ENCODE peak calls at places on chromosomes 5 and 9, in four cellular contexts. One of them, this sample, is unnamed.
A peak's percentile ranks its signal among the peaks of the same experiment; 100 is the strongest.

GRCh38 chr5:149833116-149833827 is 103.2 kb downstream of the PPARGC1B start:
- DNase-seq in left lung: no peak
- DNase-seq in GM23338: no peak
- DNase-seq in left ventricle myocardium inferior: no peak
- DNase-seq in this sample: no peak

GRCh38 chr5:56900395-56900794 is 9.0 kb upstream of the SETD9 start:
- DNase-seq in left lung: no peak
- DNase-seq in GM23338: no peak
- DNase-seq in left ventricle myocardium inferior: no peak
- DNase-seq in this sample: no peak

GRCh38 chr5:151570058-151570457 is 21.1 kb downstream of the FAT2 start:
- DNase-seq in GM23338: no peak
- DNase-seq in left ventricle myocardium inferior: no peak
- DNase-seq in left lung: no peak
- DNase-seq in this sample: no peak

GRCh38 chr9:91682806-91683205 is 259.2 kb upstream of the NFIL3 start:
- DNase-seq in left lung: no peak
- DNase-seq in GM23338: no peak
- DNase-seq in left ventricle myocardium inferior: no peak
- DNase-seq in this sample: no peak

GRCh38 chr5:131418846-131419245 is 155.0 kb downstream of the CDC42SE2 start:
- DNase-seq in left lung: no peak
- DNase-seq in left ventricle myocardium inferior: no peak
- DNase-seq in GM23338: no peak
- DNase-seq in this sample: no peak

GRCh38 chr5:16659536-16659935 is 42.7 kb upstream of the RETREG1 start:
- DNase-seq in GM23338: no peak
- DNase-seq in left lung: no peak
- DNase-seq in left ventricle myocardium inferior: no peak
- DNase-seq in this sample: no peak

GRCh38 chr9:21398955-21399489 is 9.9 kb upstream of the IFNA8 start:
- DNase-seq in GM23338: no peak
- DNase-seq in left lung: no peak
- DNase-seq in left ventricle myocardium inferior: no peak
- DNase-seq in this sample: no peak

GRCh38 chr9:16207161-16207560 is 654.3 kb downstream of the CCDC171 start:
- DNase-seq in left lung: no peak
- DNase-seq in GM23338: peak; percentile 23
- DNase-seq in left ventricle myocardium inferior: peak; percentile 50
- DNase-seq in this sample: peak; percentile 65

GRCh38 chr9:101574773-101575333 is 19.9 kb downstream of the PPP3R2 start:
- DNase-seq in left lung: no peak
- DNase-seq in left ventricle myocardium inferior: no peak
- DNase-seq in GM23338: no peak
- DNase-seq in this sample: no peak

GRCh38 chr9:99105152-99106043 is 485 bp downstream of the TGFBR1 start:
- DNase-seq in left ventricle myocardium inferior: peak; percentile 82
- DNase-seq in left lung: peak; percentile 89
- DNase-seq in GM23338: peak; percentile 62
- DNase-seq in this sample: peak; percentile 93

GRCh38 chr9:120289990-120290925 is 289.7 kb downstream of the CDK5RAP2 start:
- DNase-seq in left lung: no peak
- DNase-seq in GM23338: no peak
- DNase-seq in left ventricle myocardium inferior: no peak
- DNase-seq in this sample: no peak

GRCh38 chr9:19049872-19050636 is 827 bp downstream of the RRAGA start:
- DNase-seq in left lung: no peak
- DNase-seq in left ventricle myocardium inferior: no peak
- DNase-seq in GM23338: peak; percentile 54
- DNase-seq in this sample: no peak

GRCh38 chr9:9750719-9751118 is 862.1 kb downstream of the PTPRD start:
- DNase-seq in left ventricle myocardium inferior: no peak
- DNase-seq in GM23338: no peak
- DNase-seq in left lung: no peak
- DNase-seq in this sample: no peak

GRCh38 chr9:82645591-82645990 is 417.4 kb downstream of the RASEF start:
- DNase-seq in left lung: no peak
- DNase-seq in GM23338: no peak
- DNase-seq in left ventricle myocardium inferior: no peak
- DNase-seq in this sample: no peak

GRCh38 chr9:33461474-33461873 is 12.2 kb downstream of the NOL6 start:
- DNase-seq in left ventricle myocardium inferior: no peak
- DNase-seq in left lung: no peak
- DNase-seq in GM23338: no peak
- DNase-seq in this sample: no peak

GRCh38 chr5:83220331-83220730 is 143.0 kb downstream of the XRCC4 start:
- DNase-seq in left lung: no peak
- DNase-seq in left ventricle myocardium inferior: no peak
- DNase-seq in GM23338: peak; percentile 11
- DNase-seq in this sample: no peak

GRCh38 chr9:85142461-85143401 is 473.2 kb downstream of the NTRK2 start:
- DNase-seq in left ventricle myocardium inferior: peak; percentile 31
- DNase-seq in left lung: no peak
- DNase-seq in GM23338: peak; percentile 58
- DNase-seq in this sample: peak; percentile 64

GRCh38 chr5:77853353-77853907 is 77.3 kb upstream of the TBCA start:
- DNase-seq in GM23338: no peak
- DNase-seq in left lung: no peak
- DNase-seq in left ventricle myocardium inferior: no peak
- DNase-seq in this sample: no peak

GRCh38 chr5:143229426-143229895 is 174.0 kb downstream of the NR3C1 start:
- DNase-seq in left lung: no peak
- DNase-seq in GM23338: no peak
- DNase-seq in left ventricle myocardium inferior: no peak
- DNase-seq in this sample: no peak

GRCh38 chr9:38024036-38024681 is 44.9 kb downstream of the SHB start:
- DNase-seq in left ventricle myocardium inferior: no peak
- DNase-seq in GM23338: peak; percentile 62
- DNase-seq in left lung: peak; percentile 71
- DNase-seq in this sample: peak; percentile 76

GRCh38 chr5:124124711-124125229 is 612.8 kb downstream of the CSNK1G3 start:
- DNase-seq in left ventricle myocardium inferior: no peak
- DNase-seq in GM23338: no peak
- DNase-seq in left lung: no peak
- DNase-seq in this sample: no peak

GRCh38 chr9:130707225-130707976 is 13.8 kb downstream of the EXOSC2 start:
- DNase-seq in left lung: peak; percentile 53
- DNase-seq in left ventricle myocardium inferior: peak; percentile 38
- DNase-seq in GM23338: peak; percentile 90
- DNase-seq in this sample: peak; percentile 71

GRCh38 chr9:36798350-36799065 is 225.8 kb downstream of the MELK start:
- DNase-seq in left lung: no peak
- DNase-seq in GM23338: peak; percentile 33
- DNase-seq in left ventricle myocardium inferior: no peak
- DNase-seq in this sample: no peak

GRCh38 chr9:36808246-36808645 is 225.8 kb downstream of the PAX5 start:
- DNase-seq in GM23338: no peak
- DNase-seq in left ventricle myocardium inferior: no peak
- DNase-seq in left lung: no peak
- DNase-seq in this sample: no peak

GRCh38 chr9:36802171-36802920 is 229.7 kb downstream of the MELK start:
- DNase-seq in left ventricle myocardium inferior: no peak
- DNase-seq in GM23338: no peak
- DNase-seq in left lung: no peak
- DNase-seq in this sample: no peak

GRCh38 chr9:36803951-36804350 is 230.1 kb downstream of the PAX5 start:
- DNase-seq in GM23338: peak; percentile 19
- DNase-seq in left ventricle myocardium inferior: no peak
- DNase-seq in left lung: no peak
- DNase-seq in this sample: no peak
- H3K27ac ChIP-seq in GM23338: no peak overlapping the region
- H3K27ac ChIP-seq in left ventricle myocardium inferior: no peak overlapping the region
- H3K27ac ChIP-seq in left lung: no peak overlapping the region
- H3K27ac ChIP-seq in this sample: no peak overlapping the region

GRCh38 chr5:141041427-141041785 is 9.8 kb upstream of the PCDHB1 start:
- DNase-seq in left ventricle myocardium inferior: no peak
- DNase-seq in GM23338: no peak
- DNase-seq in left lung: no peak
- DNase-seq in this sample: no peak

GRCh38 chr5:141039517-141039916 is 11.7 kb upstream of the PCDHB1 start:
- DNase-seq in left lung: no peak
- DNase-seq in GM23338: peak; percentile 13
- DNase-seq in left ventricle myocardium inferior: no peak
- DNase-seq in this sample: no peak

GRCh38 chr5:141039061-141039460 is 12.1 kb upstream of the PCDHB1 start:
- DNase-seq in left ventricle myocardium inferior: no peak
- DNase-seq in left lung: no peak
- DNase-seq in GM23338: no peak
- DNase-seq in this sample: no peak

GRCh38 chr5:141040763-141041426 is 10.3 kb upstream of the PCDHB1 start:
- DNase-seq in left ventricle myocardium inferior: peak; percentile 88
- DNase-seq in left lung: peak; percentile 90
- DNase-seq in GM23338: peak; percentile 99
- DNase-seq in this sample: peak; percentile 87

GRCh38 chr5:141040093-141040762 is 10.9 kb upstream of the PCDHB1 start:
- DNase-seq in GM23338: peak; percentile 92
- DNase-seq in left ventricle myocardium inferior: peak; percentile 20
- DNase-seq in left lung: peak; percentile 39
- DNase-seq in this sample: no peak
- H3K4me3 ChIP-seq in GM23338: peak overlapping the region; percentile 63
- H3K4me3 ChIP-seq in left ventricle myocardium inferior: peak overlapping the region; percentile 53
- H3K4me3 ChIP-seq in left lung: peak overlapping the region; percentile 27
- H3K4me3 ChIP-seq in this sample: peak overlapping the region; percentile 17

GRCh38 chr9:108924436-108924835 is 9.5 kb downstream of the ELP1 start:
- DNase-seq in left ventricle myocardium inferior: no peak
- DNase-seq in GM23338: no peak
- DNase-seq in left lung: no peak
- DNase-seq in this sample: no peak
- H3K36me3 ChIP-seq in left ventricle myocardium inferior: peaks cover 99% of the 10 kb centered on the region
- H3K36me3 ChIP-seq in GM23338: peaks cover 31% of the 10 kb centered on the region
- H3K36me3 ChIP-seq in left lung: no peaks in the 10 kb centered on the region
- H3K36me3 ChIP-seq in this sample: peaks cover 99% of the 10 kb centered on the region

GRCh38 chr9:116605904-116606341 is 81.2 kb upstream of the TRIM32 start:
- DNase-seq in left ventricle myocardium inferior: peak; percentile 56
- DNase-seq in GM23338: peak; percentile 34
- DNase-seq in left lung: no peak
- DNase-seq in this sample: peak; percentile 30
- H3K27ac ChIP-seq in left ventricle myocardium inferior: peak overlapping the region; percentile 66
- H3K27ac ChIP-seq in GM23338: no peak overlapping the region
- H3K27ac ChIP-seq in left lung: no peak overlapping the region
- H3K27ac ChIP-seq in this sample: no peak overlapping the region

GRCh38 chr5:921456-921855 is 28.8 kb downstream of the TRIP13 start:
- DNase-seq in left ventricle myocardium inferior: no peak
- DNase-seq in GM23338: no peak
- DNase-seq in left lung: no peak
- DNase-seq in this sample: no peak

GRCh38 chr5:922745-923472 is 30.2 kb downstream of the TRIP13 start:
- DNase-seq in GM23338: no peak
- DNase-seq in left lung: no peak
- DNase-seq in left ventricle myocardium inferior: no peak
- DNase-seq in this sample: peak; percentile 9

GRCh38 chr5:919356-920000 is 26.8 kb downstream of the TRIP13 start:
- DNase-seq in left ventricle myocardium inferior: no peak
- DNase-seq in left lung: no peak
- DNase-seq in GM23338: no peak
- DNase-seq in this sample: no peak

GRCh38 chr5:922041-922744 is 29.5 kb downstream of the TRIP13 start:
- DNase-seq in left lung: no peak
- DNase-seq in left ventricle myocardium inferior: no peak
- DNase-seq in GM23338: no peak
- DNase-seq in this sample: no peak

GRCh38 chr5:920321-920720 is 27.6 kb downstream of the TRIP13 start:
- DNase-seq in GM23338: no peak
- DNase-seq in left ventricle myocardium inferior: no peak
- DNase-seq in left lung: no peak
- DNase-seq in this sample: no peak
- H3K4me3 ChIP-seq in GM23338: no peak overlapping the region
- H3K4me3 ChIP-seq in left ventricle myocardium inferior: no peak overlapping the region
- H3K4me3 ChIP-seq in left lung: no peak overlapping the region
- H3K4me3 ChIP-seq in this sample: no peak overlapping the region

DNA sequence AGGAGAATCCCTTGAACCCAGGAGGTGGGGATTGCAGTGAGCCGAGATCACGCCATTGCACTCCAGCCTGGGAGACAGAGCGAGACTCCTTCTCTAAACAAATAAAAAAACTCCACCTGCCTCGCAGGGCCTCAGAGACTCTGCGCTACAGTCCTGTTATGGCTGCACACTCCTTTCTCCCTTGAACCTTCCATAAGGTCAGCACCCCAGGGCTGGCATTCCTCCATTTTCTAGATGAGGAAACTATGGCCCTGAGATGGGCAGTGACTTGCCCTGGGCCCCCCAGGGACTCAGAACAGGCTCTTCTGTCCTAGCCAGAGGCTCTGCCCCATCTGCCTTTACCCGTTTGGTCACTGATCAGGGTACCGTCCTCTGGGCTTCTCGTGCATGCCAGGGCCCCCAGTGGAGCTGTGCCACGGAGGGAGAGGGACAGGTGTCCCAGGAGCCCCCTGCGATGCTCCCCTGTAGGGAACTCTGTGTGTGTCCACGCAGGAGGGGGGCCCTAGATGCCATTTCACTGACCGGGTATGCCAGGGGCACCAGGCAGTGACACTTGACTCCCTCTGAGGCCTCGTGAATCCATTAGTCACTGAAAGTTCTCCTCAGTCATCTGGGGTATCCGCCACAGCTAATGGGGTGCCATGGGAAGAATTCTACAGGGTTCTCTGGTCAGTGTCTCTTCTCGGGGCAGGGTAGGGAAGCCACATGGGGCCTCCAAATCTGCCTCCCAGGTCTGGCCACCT is 16.2 kb downstream of the RALGDS start:
- DNase-seq in GM23338: no peak
- DNase-seq in left lung: peak; percentile 22
- DNase-seq in left ventricle myocardium inferior: no peak
- DNase-seq in this sample: peak; percentile 44
- H3K36me3 ChIP-seq in GM23338: no peaks in the 10 kb centered on the region
- H3K36me3 ChIP-seq in left lung: no peaks in the 10 kb centered on the region
- H3K36me3 ChIP-seq in left ventricle myocardium inferior: peaks cover 97% of the 10 kb centered on the region
- H3K36me3 ChIP-seq in this sample: peaks cover 71% of the 10 kb centered on the region

DNA sequence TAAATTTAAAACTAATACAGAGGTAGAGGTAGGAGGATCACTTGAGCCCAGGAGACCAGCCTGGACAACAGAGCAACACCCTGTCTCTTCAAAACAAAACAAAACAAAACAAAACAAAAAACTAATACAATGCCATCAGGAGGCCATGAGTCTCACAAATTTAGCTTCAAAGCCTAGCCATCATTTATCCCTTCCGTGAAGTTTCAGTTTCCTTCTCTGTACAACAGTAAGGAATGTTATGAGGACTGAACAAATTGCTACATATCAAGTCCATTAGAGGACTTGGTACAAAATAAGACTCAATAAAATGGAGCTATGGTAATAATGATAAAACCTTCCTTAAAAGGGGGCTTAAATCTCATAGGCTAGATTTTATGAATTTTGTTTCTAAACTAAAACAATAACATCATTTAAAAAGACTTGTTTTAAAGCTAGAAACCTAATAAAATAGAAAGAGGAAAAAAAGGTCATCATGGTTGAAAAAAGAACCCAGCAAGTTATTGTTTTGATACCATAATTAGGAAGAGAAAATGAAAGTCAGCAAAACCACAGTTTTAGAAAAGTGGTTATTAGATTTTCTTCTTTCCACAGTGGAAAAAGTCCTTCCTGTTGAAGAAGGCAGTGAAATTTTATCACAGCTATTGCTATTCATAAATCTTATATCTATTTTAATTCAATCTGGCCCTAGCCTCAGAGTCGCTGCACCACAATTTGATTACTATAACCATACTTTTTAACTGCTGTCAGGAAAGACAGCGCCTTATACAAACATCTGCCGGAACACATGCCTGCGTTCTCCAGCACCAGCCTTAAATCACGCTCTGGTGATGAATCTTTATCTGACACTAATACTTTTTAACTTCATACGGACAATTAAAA is 60.5 kb downstream of the MAPKAP1 start:
- DNase-seq in left ventricle myocardium inferior: no peak
- DNase-seq in left lung: no peak
- DNase-seq in GM23338: no peak
- DNase-seq in this sample: no peak
- H3K27ac ChIP-seq in left ventricle myocardium inferior: peak overlapping the region; percentile 44
- H3K27ac ChIP-seq in left lung: peak overlapping the region; percentile 45
- H3K27ac ChIP-seq in GM23338: no peak overlapping the region
- H3K27ac ChIP-seq in this sample: peak overlapping the region; percentile 7